ENCODE peak calls at places on chromosomes 4 and X, in four cellular contexts. X is H7; W is naive thymus-derived CD4-positive, alpha-beta T cell; T is choroid plexus epithelial cell. D is an unnamed sample.

GRCh38 chr4:144518181-144518895 is 127.6 kb upstream of the HHIP start:
- DNase-seq in X (no peak), W (no peak), T (no peak), D (peak)

GRCh38 chr4:120692964-120693363 is 229.6 kb downstream of the PRDM5 start:
- DNase-seq in X (no peak), W (no peak), T (peak), D (no peak)

GRCh38 chrX:15838017-15838416 is 16.6 kb downstream of the AP1S2 start:
- DNase-seq in X (no peak), W (peak), T (no peak), D (peak)

GRCh38 chr4:158578476-158578875 is 56.8 kb downstream of the RXFP1 start:
- DNase-seq in X (no peak), W (no peak), T (peak), D (peak)

GRCh38 chr4:185115827-185116232 is 27.2 kb upstream of the SLC25A4 start:
- DNase-seq in X (peak), W (no peak), T (peak), D (peak)

GRCh38 chrX:68146054-68146453 is 287.2 kb downstream of the OPHN1 start:
- DNase-seq in X (peak), W (no peak), T (peak), D (peak)

GRCh38 chr4:153900426-153900825 is 111.5 kb upstream of the SFRP2 start:
- DNase-seq in X (no peak), W (no peak), T (no peak), D (no peak)

GRCh38 chrX:38151426-38151825 is 69.2 kb downstream of the SRPX start:
- DNase-seq in X (no peak), W (no peak), T (peak), D (no peak)

GRCh38 chr4:84971319-84971932 is 4.9 kb upstream of the WDFY3 start:
- DNase-seq in X (peak), W (no peak), T (peak), D (peak)

GRCh38 chrX:150421816-150422215 is 58.7 kb downstream of the MAMLD1 start:
- DNase-seq in X (no peak), W (no peak), T (no peak), D (no peak)

GRCh38 chrX:120457766-120458180 is 11.3 kb downstream of the LAMP2 start:
- DNase-seq in X (no peak), W (peak), T (peak), D (no peak)

GRCh38 chrX:11954196-11954595 is 184.1 kb upstream of the FRMPD4 start:
- DNase-seq in X (no peak), W (no peak), T (no peak), D (no peak)

GRCh38 chr4:30840571-30840970 is 120.4 kb downstream of the PCDH7 start:
- DNase-seq in X (no peak), W (no peak), T (peak), D (no peak)

GRCh38 chrX:519741-520140 is 110.8 kb upstream of the SHOX start:
- DNase-seq in X (no peak), W (no peak), T (no peak), D (no peak)

GRCh38 chr4:168248311-168248710 is 70.2 kb downstream of the DDX60 start:
- DNase-seq in X (no peak), W (no peak), T (peak), D (no peak)

GRCh38 chr4:7539659-7540058 is 104.9 kb upstream of the PSAPL1 start:
- DNase-seq in X (peak), W (peak), T (peak), D (peak)

GRCh38 chr4:139017861-139018260 is 2.3 kb downstream of the NOCT start:
- DNase-seq in X (no peak), W (no peak), T (peak), D (no peak)

GRCh38 chr4:137531951-137532868 is at the start of gene PCDH18:
- DNase-seq in X (peak), W (peak), T (peak), D (peak)

GRCh38 chr4:72312032-72312650 is 256.9 kb downstream of the ADAMTS3 start:
- DNase-seq in X (peak), W (no peak), T (peak), D (peak)

GRCh38 chr4:100175853-100176252 is 14.4 kb downstream of the DDIT4L start:
- DNase-seq in X (no peak), W (no peak), T (no peak), D (no peak)

GRCh38 chr4:43253511-43253910 is 361.0 kb downstream of the GRXCR1 start:
- DNase-seq in X (no peak), W (no peak), T (peak), D (no peak)

GRCh38 chrX:24228596-24228995 is 79.1 kb downstream of the ZFX start:
- DNase-seq in X (no peak), W (no peak), T (no peak), D (no peak)

GRCh38 chr4:88573995-88574394 is 18.3 kb upstream of the HERC3 start:
- DNase-seq in X (peak), W (no peak), T (peak), D (peak)

GRCh38 chr4:169238445-169238844 is 32.3 kb downstream of the SH3RF1 start:
- DNase-seq in X (no peak), W (no peak), T (peak), D (no peak)

GRCh38 chr4:59704621-59705020 is 1495.5 kb upstream of the ADGRL3 start:
- DNase-seq in X (no peak), W (no peak), T (no peak), D (no peak)